ENCODE peak calls at places on chromosomes 3 and 15, in four cellular contexts. One of them, this sample, is unnamed.

GRCh38 chr15:100958326-100959065 is 39.3 kb downstream of the LRRK1 start:
- DNase-seq in fibroblast of villous mesenchyme: peak; percentile 71
- DNase-seq in foreskin fibroblast: peak; percentile 80
- DNase-seq in effector memory CD4-positive, alpha-beta T cell: no peak
- DNase-seq in this sample: peak; percentile 55

GRCh38 chr3:42057561-42058211 is 33.5 kb upstream of the TRAK1 start:
- DNase-seq in fibroblast of villous mesenchyme: no peak
- DNase-seq in foreskin fibroblast: no peak
- DNase-seq in effector memory CD4-positive, alpha-beta T cell: no peak
- DNase-seq in this sample: no peak

GRCh38 chr15:78051622-78052405 is 25.7 kb downstream of the TBC1D2B start:
- DNase-seq in fibroblast of villous mesenchyme: peak; percentile 47
- DNase-seq in foreskin fibroblast: peak; percentile 52
- DNase-seq in effector memory CD4-positive, alpha-beta T cell: no peak
- DNase-seq in this sample: no peak

GRCh38 chr15:41985236-41986160 is 13.1 kb upstream of the EHD4 start:
- DNase-seq in fibroblast of villous mesenchyme: no peak
- DNase-seq in foreskin fibroblast: no peak
- DNase-seq in effector memory CD4-positive, alpha-beta T cell: no peak
- DNase-seq in this sample: no peak

GRCh38 chr3:140898340-140899180 is 43.1 kb upstream of the SLC25A36 start:
- DNase-seq in fibroblast of villous mesenchyme: peak; percentile 80
- DNase-seq in foreskin fibroblast: peak; percentile 84
- DNase-seq in effector memory CD4-positive, alpha-beta T cell: no peak
- DNase-seq in this sample: peak; percentile 95

GRCh38 chr15:68795298-68795848 is 25.3 kb downstream of the ANP32A start:
- DNase-seq in fibroblast of villous mesenchyme: peak; percentile 91
- DNase-seq in foreskin fibroblast: peak; percentile 93
- DNase-seq in effector memory CD4-positive, alpha-beta T cell: peak; percentile 34
- DNase-seq in this sample: peak; percentile 29

GRCh38 chr15:47950447-47950846 is 170.3 kb upstream of the SLC24A5 start:
- DNase-seq in fibroblast of villous mesenchyme: no peak
- DNase-seq in foreskin fibroblast: no peak
- DNase-seq in effector memory CD4-positive, alpha-beta T cell: no peak
- DNase-seq in this sample: no peak

GRCh38 chr15:57345584-57345983 is 30.7 kb upstream of the CGNL1 start:
- DNase-seq in fibroblast of villous mesenchyme: no peak
- DNase-seq in foreskin fibroblast: no peak
- DNase-seq in effector memory CD4-positive, alpha-beta T cell: no peak
- DNase-seq in this sample: no peak

GRCh38 chr3:141469712-141470111 is 17.1 kb upstream of the RASA2 start:
- DNase-seq in fibroblast of villous mesenchyme: no peak
- DNase-seq in foreskin fibroblast: no peak
- DNase-seq in effector memory CD4-positive, alpha-beta T cell: no peak
- DNase-seq in this sample: no peak

DNA sequence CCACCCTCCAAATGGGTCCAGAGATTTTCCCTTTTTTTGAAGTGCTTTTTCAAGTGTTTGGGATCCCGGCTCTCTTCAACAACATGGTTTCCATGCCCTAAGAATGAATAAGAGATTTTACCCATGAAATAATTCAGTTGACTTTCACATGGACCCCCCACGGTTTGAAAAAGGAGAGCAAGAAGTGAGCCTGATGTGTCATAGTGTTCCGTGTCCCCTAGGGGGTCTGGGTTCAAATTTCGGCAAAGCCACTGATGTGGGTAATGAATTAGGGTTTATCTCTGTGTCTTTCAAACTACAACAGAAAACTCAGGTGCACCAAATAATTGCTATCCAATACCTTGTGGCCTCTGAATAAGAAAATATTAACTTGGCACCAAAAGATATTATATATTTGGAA is 2.9 kb downstream of the BOC start:
- DNase-seq in fibroblast of villous mesenchyme: no peak
- DNase-seq in foreskin fibroblast: no peak
- DNase-seq in effector memory CD4-positive, alpha-beta T cell: no peak
- DNase-seq in this sample: no peak
- H3K4me3 ChIP-seq in fibroblast of villous mesenchyme: no peak overlapping the region
- H3K4me3 ChIP-seq in foreskin fibroblast: peak overlapping the region; percentile 90
- H3K4me3 ChIP-seq in effector memory CD4-positive, alpha-beta T cell: no peak overlapping the region
- H3K4me3 ChIP-seq in this sample: peak overlapping the region; percentile 81

GRCh38 chr3:179450901-179451334 is 352 bp downstream of the GNB4 start:
- DNase-seq in fibroblast of villous mesenchyme: peak; percentile 37
- DNase-seq in foreskin fibroblast: peak; percentile 67
- DNase-seq in effector memory CD4-positive, alpha-beta T cell: no peak
- DNase-seq in this sample: no peak

GRCh38 chr3:179451335-179452165 is at the start of gene GNB4:
- DNase-seq in fibroblast of villous mesenchyme: peak; percentile 86
- DNase-seq in foreskin fibroblast: peak; percentile 95
- DNase-seq in effector memory CD4-positive, alpha-beta T cell: no peak
- DNase-seq in this sample: peak; percentile 95

GRCh38 chr3:179450321-179450720 is 949 bp downstream of the GNB4 start:
- DNase-seq in fibroblast of villous mesenchyme: peak; percentile 48
- DNase-seq in foreskin fibroblast: peak; percentile 39
- DNase-seq in effector memory CD4-positive, alpha-beta T cell: no peak
- DNase-seq in this sample: peak; percentile 49

GRCh38 chr3:179447251-179447650 is 4.0 kb downstream of the GNB4 start:
- DNase-seq in fibroblast of villous mesenchyme: no peak
- DNase-seq in foreskin fibroblast: no peak
- DNase-seq in effector memory CD4-positive, alpha-beta T cell: no peak
- DNase-seq in this sample: no peak

DNA sequence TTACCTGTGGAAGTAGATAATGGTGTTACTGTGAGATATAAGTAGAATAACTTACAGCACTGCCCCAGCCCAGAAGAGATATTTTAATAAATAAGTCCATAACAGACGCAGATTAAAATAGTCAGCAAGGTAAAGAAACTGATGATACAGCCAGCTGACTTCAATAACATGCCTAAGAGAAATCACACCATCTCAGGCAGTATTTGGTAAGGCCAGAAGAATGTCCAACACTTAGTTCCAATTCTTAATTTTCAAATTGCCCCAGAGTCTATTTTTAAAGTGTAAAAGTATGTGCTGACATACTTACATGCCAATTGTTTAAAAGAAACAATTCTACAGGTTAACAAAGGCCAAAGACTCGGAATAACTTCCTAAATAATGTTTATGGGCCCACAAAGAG is 1.6 kb downstream of the GNB4 start:
- DNase-seq in fibroblast of villous mesenchyme: peak; percentile 29
- DNase-seq in foreskin fibroblast: peak; percentile 42
- DNase-seq in effector memory CD4-positive, alpha-beta T cell: no peak
- DNase-seq in this sample: peak; percentile 60
- H3K4me3 ChIP-seq in fibroblast of villous mesenchyme: peak overlapping the region; percentile 92
- H3K4me3 ChIP-seq in foreskin fibroblast: peak overlapping the region; percentile 82
- H3K4me3 ChIP-seq in effector memory CD4-positive, alpha-beta T cell: no peak overlapping the region
- H3K4me3 ChIP-seq in this sample: peak overlapping the region; percentile 93

GRCh38 chr3:66038384-66038725 is 363 bp downstream of the MAGI1 start:
- DNase-seq in fibroblast of villous mesenchyme: no peak
- DNase-seq in foreskin fibroblast: no peak
- DNase-seq in effector memory CD4-positive, alpha-beta T cell: no peak
- DNase-seq in this sample: peak; percentile 89
- H3K4me3 ChIP-seq in fibroblast of villous mesenchyme: peak overlapping the region; percentile 89
- H3K4me3 ChIP-seq in foreskin fibroblast: peak overlapping the region; percentile 95
- H3K4me3 ChIP-seq in effector memory CD4-positive, alpha-beta T cell: no peak overlapping the region
- H3K4me3 ChIP-seq in this sample: peak overlapping the region; percentile 98

GRCh38 chr3:31251083-31251482 is 281.6 kb upstream of the STT3B start:
- DNase-seq in fibroblast of villous mesenchyme: no peak
- DNase-seq in foreskin fibroblast: no peak
- DNase-seq in effector memory CD4-positive, alpha-beta T cell: no peak
- DNase-seq in this sample: no peak

GRCh38 chr3:31249555-31249954 is 283.2 kb upstream of the STT3B start:
- DNase-seq in fibroblast of villous mesenchyme: no peak
- DNase-seq in foreskin fibroblast: no peak
- DNase-seq in effector memory CD4-positive, alpha-beta T cell: no peak
- DNase-seq in this sample: no peak

GRCh38 chr3:31248619-31248992 is 284.1 kb upstream of the STT3B start:
- DNase-seq in fibroblast of villous mesenchyme: no peak
- DNase-seq in foreskin fibroblast: no peak
- DNase-seq in effector memory CD4-positive, alpha-beta T cell: no peak
- DNase-seq in this sample: no peak

GRCh38 chr3:31247850-31248618 is 284.7 kb upstream of the STT3B start:
- DNase-seq in fibroblast of villous mesenchyme: no peak
- DNase-seq in foreskin fibroblast: no peak
- DNase-seq in effector memory CD4-positive, alpha-beta T cell: no peak
- DNase-seq in this sample: no peak

GRCh38 chr3:31250116-31250813 is 282.5 kb upstream of the STT3B start:
- DNase-seq in fibroblast of villous mesenchyme: no peak
- DNase-seq in foreskin fibroblast: peak; percentile 28
- DNase-seq in effector memory CD4-positive, alpha-beta T cell: no peak
- DNase-seq in this sample: peak; percentile 2
- H3K4me3 ChIP-seq in fibroblast of villous mesenchyme: no peak overlapping the region
- H3K4me3 ChIP-seq in foreskin fibroblast: no peak overlapping the region
- H3K4me3 ChIP-seq in effector memory CD4-positive, alpha-beta T cell: no peak overlapping the region
- H3K4me3 ChIP-seq in this sample: no peak overlapping the region

GRCh38 chr15:26294062-26294689 is 431.0 kb upstream of the ATP10A start:
- DNase-seq in fibroblast of villous mesenchyme: no peak
- DNase-seq in foreskin fibroblast: no peak
- DNase-seq in effector memory CD4-positive, alpha-beta T cell: no peak
- DNase-seq in this sample: no peak

GRCh38 chr15:26295331-26295730 is 432.2 kb upstream of the ATP10A start:
- DNase-seq in fibroblast of villous mesenchyme: no peak
- DNase-seq in foreskin fibroblast: no peak
- DNase-seq in effector memory CD4-positive, alpha-beta T cell: no peak
- DNase-seq in this sample: no peak

GRCh38 chr15:26298666-26299065 is 435.5 kb upstream of the ATP10A start:
- DNase-seq in fibroblast of villous mesenchyme: no peak
- DNase-seq in foreskin fibroblast: no peak
- DNase-seq in effector memory CD4-positive, alpha-beta T cell: no peak
- DNase-seq in this sample: no peak

DNA sequence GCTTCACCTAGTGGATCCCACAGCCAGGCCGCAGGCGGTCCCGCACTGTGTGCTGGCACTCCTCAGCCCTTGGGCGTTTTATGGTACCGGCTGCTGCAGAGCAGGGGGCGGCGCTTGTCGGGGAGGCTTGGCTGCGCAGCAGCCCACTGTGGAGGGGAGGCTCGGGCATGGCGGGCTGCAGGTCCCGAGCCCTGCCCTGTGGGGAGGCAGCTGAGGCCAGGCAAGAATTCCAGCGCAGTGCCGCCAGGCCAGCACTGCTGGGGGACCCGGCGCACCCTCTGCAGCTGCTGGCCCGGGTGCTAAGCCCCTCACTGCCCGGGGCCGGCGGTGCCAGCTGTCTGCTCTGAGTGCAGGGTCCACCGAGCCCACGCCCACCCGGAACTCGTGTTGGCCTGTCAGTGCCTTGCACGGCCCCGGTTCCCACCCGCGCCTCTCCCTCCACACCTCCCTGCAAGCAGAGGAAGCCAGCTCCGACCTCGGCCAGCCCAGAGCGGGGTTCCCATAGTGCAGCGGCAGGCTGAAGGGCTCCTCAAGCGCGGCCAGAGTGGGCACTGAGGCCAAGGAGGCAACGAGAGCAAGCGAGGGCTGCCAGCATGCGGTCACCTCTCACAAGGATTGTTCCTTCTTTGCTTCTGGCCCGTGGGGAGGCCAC is 435.0 kb upstream of the ATP10A start:
- DNase-seq in fibroblast of villous mesenchyme: no peak
- DNase-seq in foreskin fibroblast: no peak
- DNase-seq in effector memory CD4-positive, alpha-beta T cell: no peak
- DNase-seq in this sample: no peak
- H3K4me3 ChIP-seq in fibroblast of villous mesenchyme: no peak overlapping the region
- H3K4me3 ChIP-seq in foreskin fibroblast: no peak overlapping the region
- H3K4me3 ChIP-seq in effector memory CD4-positive, alpha-beta T cell: no peak overlapping the region
- H3K4me3 ChIP-seq in this sample: no peak overlapping the region

GRCh38 chr15:66734961-66735908 is 33.2 kb downstream of the SMAD6 start:
- DNase-seq in fibroblast of villous mesenchyme: no peak
- DNase-seq in foreskin fibroblast: peak; percentile 68
- DNase-seq in effector memory CD4-positive, alpha-beta T cell: no peak
- DNase-seq in this sample: no peak

GRCh38 chr15:66733976-66734375 is 31.9 kb downstream of the SMAD6 start:
- DNase-seq in fibroblast of villous mesenchyme: no peak
- DNase-seq in foreskin fibroblast: no peak
- DNase-seq in effector memory CD4-positive, alpha-beta T cell: no peak
- DNase-seq in this sample: no peak

GRCh38 chr15:66737243-66738010 is 35.4 kb downstream of the SMAD6 start:
- DNase-seq in fibroblast of villous mesenchyme: no peak
- DNase-seq in foreskin fibroblast: no peak
- DNase-seq in effector memory CD4-positive, alpha-beta T cell: no peak
- DNase-seq in this sample: no peak

GRCh38 chr15:66738116-66738515 is 36.1 kb downstream of the SMAD6 start:
- DNase-seq in fibroblast of villous mesenchyme: no peak
- DNase-seq in foreskin fibroblast: no peak
- DNase-seq in effector memory CD4-positive, alpha-beta T cell: no peak
- DNase-seq in this sample: no peak

GRCh38 chr15:66735909-66736305 is 33.9 kb downstream of the SMAD6 start:
- DNase-seq in fibroblast of villous mesenchyme: no peak
- DNase-seq in foreskin fibroblast: peak; percentile 74
- DNase-seq in effector memory CD4-positive, alpha-beta T cell: no peak
- DNase-seq in this sample: no peak
- H3K4me3 ChIP-seq in fibroblast of villous mesenchyme: no peak overlapping the region
- H3K4me3 ChIP-seq in foreskin fibroblast: no peak overlapping the region
- H3K4me3 ChIP-seq in effector memory CD4-positive, alpha-beta T cell: no peak overlapping the region
- H3K4me3 ChIP-seq in this sample: no peak overlapping the region

DNA sequence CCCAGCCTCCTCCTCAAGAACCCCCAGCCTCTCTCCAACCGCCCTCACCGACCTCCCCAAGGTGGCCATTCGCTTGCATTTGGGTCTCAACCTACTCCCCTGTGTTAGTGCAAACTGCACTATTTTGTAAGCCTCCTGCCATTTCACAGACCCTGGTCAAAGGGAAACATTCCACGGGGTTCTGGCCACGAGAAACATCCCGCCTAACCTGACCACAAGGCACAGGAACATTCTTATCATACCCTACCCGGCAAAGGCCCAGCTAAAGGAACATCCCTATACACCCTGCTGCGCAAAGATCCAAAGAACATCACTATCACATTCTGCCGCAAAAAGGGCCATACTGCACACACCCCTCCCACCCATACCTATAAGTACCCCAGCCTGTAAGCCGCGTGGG is 22.9 kb downstream of the RPSA start:
- DNase-seq in fibroblast of villous mesenchyme: no peak
- DNase-seq in foreskin fibroblast: no peak
- DNase-seq in effector memory CD4-positive, alpha-beta T cell: no peak
- DNase-seq in this sample: no peak
- H3K4me3 ChIP-seq in fibroblast of villous mesenchyme: no peak overlapping the region
- H3K4me3 ChIP-seq in foreskin fibroblast: no peak overlapping the region
- H3K4me3 ChIP-seq in effector memory CD4-positive, alpha-beta T cell: no peak overlapping the region
- H3K4me3 ChIP-seq in this sample: no peak overlapping the region

DNA sequence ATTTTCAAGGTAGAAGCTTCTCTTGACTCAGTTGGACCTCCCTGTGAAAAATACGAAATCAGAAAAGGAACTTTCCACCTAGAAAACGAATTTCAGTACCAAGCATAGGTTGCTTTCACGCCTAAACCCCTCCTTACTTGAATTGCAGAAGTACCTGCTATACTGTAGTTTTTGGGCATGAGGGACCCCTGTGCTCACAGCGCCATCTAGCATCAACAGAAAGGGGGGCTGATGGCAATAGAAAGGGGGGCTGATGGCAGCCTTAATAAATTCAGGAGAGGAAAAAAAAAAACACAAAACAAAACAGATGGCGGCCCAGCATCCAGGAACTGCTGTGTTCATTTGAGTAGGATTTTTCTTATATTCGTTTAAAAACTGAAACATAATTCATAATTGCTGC is 96.7 kb downstream of the NPAP1 start:
- DNase-seq in fibroblast of villous mesenchyme: no peak
- DNase-seq in foreskin fibroblast: no peak
- DNase-seq in effector memory CD4-positive, alpha-beta T cell: no peak
- DNase-seq in this sample: no peak
- H3K4me3 ChIP-seq in fibroblast of villous mesenchyme: peak overlapping the region; percentile 54
- H3K4me3 ChIP-seq in foreskin fibroblast: peak overlapping the region; percentile 62
- H3K4me3 ChIP-seq in effector memory CD4-positive, alpha-beta T cell: peak overlapping the region; percentile 8
- H3K4me3 ChIP-seq in this sample: peak overlapping the region; percentile 82